ENCODE peak calls at places on chromosomes 2 and 18, in six cellular contexts. One of them, this sample, is unnamed.

GRCh38 chr18:9434240-9434701 is 41.0 kb upstream of the RALBP1 start:
- DNase-seq in brain microvascular endothelial cell: no peak
- DNase-seq in body of pancreas: no peak
- DNase-seq in upper lobe of left lung: no peak
- DNase-seq in coronary artery: no peak
- DNase-seq in GM23248: no peak
- DNase-seq in this sample: no peak

GRCh38 chr2:237358721-237359595 is 55.0 kb downstream of the COL6A3 start:
- DNase-seq in GM23248: no peak
- DNase-seq in coronary artery: no peak
- DNase-seq in body of pancreas: no peak
- DNase-seq in upper lobe of left lung: no peak
- DNase-seq in brain microvascular endothelial cell: no peak
- DNase-seq in this sample: no peak

GRCh38 chr2:47002480-47003381 is 87.1 kb upstream of the MCFD2 start:
- DNase-seq in upper lobe of left lung: no peak
- DNase-seq in coronary artery: no peak
- DNase-seq in body of pancreas: peak; percentile 55
- DNase-seq in brain microvascular endothelial cell: no peak
- DNase-seq in GM23248: peak; percentile 47
- DNase-seq in this sample: no peak

GRCh38 chr2:138474093-138474834 is 27.3 kb upstream of the SPOPL start:
- DNase-seq in brain microvascular endothelial cell: peak; percentile 22
- DNase-seq in coronary artery: no peak
- DNase-seq in upper lobe of left lung: no peak
- DNase-seq in GM23248: no peak
- DNase-seq in body of pancreas: no peak
- DNase-seq in this sample: no peak

GRCh38 chr18:27746241-27746640 is 430.7 kb downstream of the CDH2 start:
- DNase-seq in coronary artery: no peak
- DNase-seq in GM23248: no peak
- DNase-seq in brain microvascular endothelial cell: no peak
- DNase-seq in body of pancreas: no peak
- DNase-seq in upper lobe of left lung: no peak
- DNase-seq in this sample: no peak

GRCh38 chr2:24203029-24203786 is 28.4 kb downstream of the FAM228A start:
- DNase-seq in upper lobe of left lung: no peak
- DNase-seq in GM23248: no peak
- DNase-seq in body of pancreas: no peak
- DNase-seq in brain microvascular endothelial cell: no peak
- DNase-seq in coronary artery: no peak
- DNase-seq in this sample: no peak

GRCh38 chr2:62304429-62305417 is 108.8 kb downstream of the B3GNT2 start:
- DNase-seq in body of pancreas: peak; percentile 62
- DNase-seq in coronary artery: peak; percentile 76
- DNase-seq in upper lobe of left lung: peak; percentile 86
- DNase-seq in GM23248: peak; percentile 28
- DNase-seq in brain microvascular endothelial cell: peak; percentile 98
- DNase-seq in this sample: peak; percentile 56

GRCh38 chr2:27218614-27219013 is 1.4 kb downstream of the CAD start:
- DNase-seq in body of pancreas: no peak
- DNase-seq in GM23248: no peak
- DNase-seq in coronary artery: no peak
- DNase-seq in brain microvascular endothelial cell: no peak
- DNase-seq in upper lobe of left lung: no peak
- DNase-seq in this sample: no peak

GRCh38 chr2:182941939-182942338 is 75.5 kb upstream of the FRZB start:
- DNase-seq in body of pancreas: no peak
- DNase-seq in upper lobe of left lung: no peak
- DNase-seq in coronary artery: no peak
- DNase-seq in brain microvascular endothelial cell: no peak
- DNase-seq in GM23248: no peak
- DNase-seq in this sample: no peak

GRCh38 chr18:13382683-13382989 is 164.1 kb downstream of the LDLRAD4 start:
- DNase-seq in GM23248: no peak
- DNase-seq in brain microvascular endothelial cell: no peak
- DNase-seq in upper lobe of left lung: peak; percentile 19
- DNase-seq in coronary artery: peak; percentile 81
- DNase-seq in body of pancreas: no peak
- DNase-seq in this sample: no peak

GRCh38 chr2:172249986-172250385 is 147.3 kb upstream of the DLX2 start:
- DNase-seq in upper lobe of left lung: no peak
- DNase-seq in GM23248: peak; percentile 93
- DNase-seq in body of pancreas: no peak
- DNase-seq in coronary artery: no peak
- DNase-seq in brain microvascular endothelial cell: peak; percentile 73
- DNase-seq in this sample: no peak

GRCh38 chr2:172251231-172251630 is 148.5 kb upstream of the DLX2 start:
- DNase-seq in body of pancreas: no peak
- DNase-seq in upper lobe of left lung: no peak
- DNase-seq in coronary artery: no peak
- DNase-seq in brain microvascular endothelial cell: no peak
- DNase-seq in GM23248: peak; percentile 78
- DNase-seq in this sample: no peak

GRCh38 chr2:172250801-172251200 is 148.1 kb upstream of the DLX2 start:
- DNase-seq in upper lobe of left lung: no peak
- DNase-seq in coronary artery: no peak
- DNase-seq in brain microvascular endothelial cell: no peak
- DNase-seq in GM23248: no peak
- DNase-seq in body of pancreas: no peak
- DNase-seq in this sample: no peak

GRCh38 chr2:172252154-172252553 is 149.5 kb upstream of the DLX2 start:
- DNase-seq in GM23248: no peak
- DNase-seq in body of pancreas: no peak
- DNase-seq in coronary artery: no peak
- DNase-seq in brain microvascular endothelial cell: no peak
- DNase-seq in upper lobe of left lung: peak; percentile 39
- DNase-seq in this sample: no peak

GRCh38 chr2:172253190-172254052 is 150.7 kb upstream of the DLX2 start:
- DNase-seq in coronary artery: peak; percentile 81
- DNase-seq in upper lobe of left lung: peak; percentile 74
- DNase-seq in body of pancreas: peak; percentile 66
- DNase-seq in brain microvascular endothelial cell: peak; percentile 99
- DNase-seq in GM23248: peak; percentile 98
- DNase-seq in this sample: peak; percentile 50
- H3K27ac ChIP-seq in coronary artery: no peak overlapping the region
- H3K27ac ChIP-seq in upper lobe of left lung: peak overlapping the region; percentile 52
- H3K27ac ChIP-seq in body of pancreas: no peak overlapping the region
- H3K27ac ChIP-seq in brain microvascular endothelial cell: peak overlapping the region; percentile 61
- H3K27ac ChIP-seq in GM23248: peak overlapping the region; percentile 76
- H3K27ac ChIP-seq in this sample: peak overlapping the region; percentile 25

DNA sequence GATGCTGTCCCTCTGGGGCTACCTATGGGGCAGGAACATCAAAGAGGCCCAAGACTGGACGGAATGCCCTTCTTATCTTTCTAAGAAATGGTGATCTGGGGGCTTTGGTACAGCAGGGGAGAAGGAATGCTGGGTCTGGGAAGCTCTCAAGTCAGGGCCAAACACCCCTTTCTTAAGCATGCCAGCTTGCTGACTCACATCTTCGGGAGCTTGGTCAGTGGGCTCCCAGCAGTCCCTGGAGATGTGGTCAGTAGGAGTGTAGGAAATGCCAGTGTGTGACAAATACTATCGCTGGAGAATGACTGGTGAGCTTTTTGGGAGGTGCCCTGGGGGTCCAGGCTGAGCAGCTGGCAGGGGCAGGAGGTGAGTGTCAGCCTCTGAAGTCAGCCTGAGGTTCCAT is 105.0 kb upstream of the CDC42EP3 start:
- DNase-seq in body of pancreas: no peak
- DNase-seq in brain microvascular endothelial cell: peak; percentile 79
- DNase-seq in coronary artery: peak; percentile 81
- DNase-seq in GM23248: peak; percentile 95
- DNase-seq in upper lobe of left lung: no peak
- DNase-seq in this sample: no peak
- H3K27ac ChIP-seq in body of pancreas: no peak overlapping the region
- H3K27ac ChIP-seq in brain microvascular endothelial cell: peak overlapping the region; percentile 36
- H3K27ac ChIP-seq in coronary artery: peak overlapping the region; percentile 53
- H3K27ac ChIP-seq in GM23248: peak overlapping the region; percentile 92
- H3K27ac ChIP-seq in upper lobe of left lung: no peak overlapping the region
- H3K27ac ChIP-seq in this sample: no peak overlapping the region

GRCh38 chr2:180195847-180196246 is 188.8 kb upstream of the CWC22 start:
- DNase-seq in brain microvascular endothelial cell: no peak
- DNase-seq in GM23248: no peak
- DNase-seq in coronary artery: no peak
- DNase-seq in upper lobe of left lung: no peak
- DNase-seq in body of pancreas: no peak
- DNase-seq in this sample: no peak
- H3K27ac ChIP-seq in brain microvascular endothelial cell: no peak overlapping the region
- H3K27ac ChIP-seq in GM23248: no peak overlapping the region
- H3K27ac ChIP-seq in coronary artery: no peak overlapping the region
- H3K27ac ChIP-seq in upper lobe of left lung: no peak overlapping the region
- H3K27ac ChIP-seq in body of pancreas: no peak overlapping the region
- H3K27ac ChIP-seq in this sample: no peak overlapping the region

GRCh38 chr2:120820263-120820884 is 84.7 kb downstream of the GLI2 start:
- DNase-seq in body of pancreas: no peak
- DNase-seq in upper lobe of left lung: no peak
- DNase-seq in brain microvascular endothelial cell: peak; percentile 25
- DNase-seq in GM23248: peak; percentile 85
- DNase-seq in coronary artery: no peak
- DNase-seq in this sample: no peak

GRCh38 chr2:120819720-120820210 is 84.1 kb downstream of the GLI2 start:
- DNase-seq in body of pancreas: no peak
- DNase-seq in coronary artery: no peak
- DNase-seq in upper lobe of left lung: no peak
- DNase-seq in GM23248: no peak
- DNase-seq in brain microvascular endothelial cell: no peak
- DNase-seq in this sample: no peak

GRCh38 chr2:120817136-120817955 is 81.7 kb downstream of the GLI2 start:
- DNase-seq in brain microvascular endothelial cell: no peak
- DNase-seq in upper lobe of left lung: no peak
- DNase-seq in coronary artery: no peak
- DNase-seq in body of pancreas: no peak
- DNase-seq in GM23248: no peak
- DNase-seq in this sample: no peak

GRCh38 chr2:120817956-120818325 is 82.3 kb downstream of the GLI2 start:
- DNase-seq in body of pancreas: no peak
- DNase-seq in GM23248: no peak
- DNase-seq in brain microvascular endothelial cell: no peak
- DNase-seq in coronary artery: no peak
- DNase-seq in upper lobe of left lung: no peak
- DNase-seq in this sample: no peak

GRCh38 chr2:120818441-120818920 is 82.8 kb downstream of the GLI2 start:
- DNase-seq in upper lobe of left lung: no peak
- DNase-seq in GM23248: peak; percentile 97
- DNase-seq in coronary artery: peak; percentile 88
- DNase-seq in brain microvascular endothelial cell: peak; percentile 71
- DNase-seq in body of pancreas: peak; percentile 63
- DNase-seq in this sample: no peak
- H3K27ac ChIP-seq in upper lobe of left lung: peak overlapping the region; percentile 21
- H3K27ac ChIP-seq in GM23248: peak overlapping the region; percentile 79
- H3K27ac ChIP-seq in coronary artery: peak overlapping the region; percentile 7
- H3K27ac ChIP-seq in brain microvascular endothelial cell: no peak overlapping the region
- H3K27ac ChIP-seq in body of pancreas: no peak overlapping the region
- H3K27ac ChIP-seq in this sample: no peak overlapping the region

GRCh38 chr2:106181064-106181463 is 13.0 kb downstream of the UXS1 start:
- DNase-seq in body of pancreas: no peak
- DNase-seq in coronary artery: no peak
- DNase-seq in brain microvascular endothelial cell: no peak
- DNase-seq in GM23248: no peak
- DNase-seq in upper lobe of left lung: no peak
- DNase-seq in this sample: no peak

GRCh38 chr2:106183093-106183837 is 10.8 kb downstream of the UXS1 start:
- DNase-seq in GM23248: no peak
- DNase-seq in coronary artery: no peak
- DNase-seq in brain microvascular endothelial cell: no peak
- DNase-seq in upper lobe of left lung: no peak
- DNase-seq in body of pancreas: no peak
- DNase-seq in this sample: no peak

GRCh38 chr2:106184394-106184793 is 9.7 kb downstream of the UXS1 start:
- DNase-seq in coronary artery: no peak
- DNase-seq in GM23248: no peak
- DNase-seq in brain microvascular endothelial cell: no peak
- DNase-seq in body of pancreas: no peak
- DNase-seq in upper lobe of left lung: no peak
- DNase-seq in this sample: no peak

GRCh38 chr2:106177581-106177980 is 16.5 kb downstream of the UXS1 start:
- DNase-seq in brain microvascular endothelial cell: no peak
- DNase-seq in upper lobe of left lung: no peak
- DNase-seq in body of pancreas: no peak
- DNase-seq in coronary artery: no peak
- DNase-seq in GM23248: no peak
- DNase-seq in this sample: no peak

GRCh38 chr2:106180602-106181001 is 13.5 kb downstream of the UXS1 start:
- DNase-seq in GM23248: no peak
- DNase-seq in upper lobe of left lung: no peak
- DNase-seq in coronary artery: no peak
- DNase-seq in body of pancreas: no peak
- DNase-seq in brain microvascular endothelial cell: no peak
- DNase-seq in this sample: no peak
- H3K27ac ChIP-seq in GM23248: no peak overlapping the region
- H3K27ac ChIP-seq in upper lobe of left lung: no peak overlapping the region
- H3K27ac ChIP-seq in coronary artery: no peak overlapping the region
- H3K27ac ChIP-seq in body of pancreas: no peak overlapping the region
- H3K27ac ChIP-seq in brain microvascular endothelial cell: no peak overlapping the region
- H3K27ac ChIP-seq in this sample: no peak overlapping the region

GRCh38 chr2:6820903-6821584 is 44.7 kb downstream of the CMPK2 start:
- DNase-seq in brain microvascular endothelial cell: no peak
- DNase-seq in GM23248: no peak
- DNase-seq in body of pancreas: no peak
- DNase-seq in upper lobe of left lung: no peak
- DNase-seq in coronary artery: no peak
- DNase-seq in this sample: no peak

GRCh38 chr2:6820236-6820635 is 45.5 kb downstream of the CMPK2 start:
- DNase-seq in body of pancreas: no peak
- DNase-seq in coronary artery: no peak
- DNase-seq in GM23248: no peak
- DNase-seq in brain microvascular endothelial cell: no peak
- DNase-seq in upper lobe of left lung: no peak
- DNase-seq in this sample: no peak

GRCh38 chr2:6824962-6825361 is 40.7 kb downstream of the CMPK2 start:
- DNase-seq in upper lobe of left lung: peak; percentile 32
- DNase-seq in brain microvascular endothelial cell: peak; percentile 38
- DNase-seq in body of pancreas: no peak
- DNase-seq in GM23248: peak; percentile 61
- DNase-seq in coronary artery: no peak
- DNase-seq in this sample: no peak

GRCh38 chr2:6822394-6822793 is 43.3 kb downstream of the CMPK2 start:
- DNase-seq in brain microvascular endothelial cell: no peak
- DNase-seq in coronary artery: no peak
- DNase-seq in upper lobe of left lung: no peak
- DNase-seq in body of pancreas: no peak
- DNase-seq in GM23248: no peak
- DNase-seq in this sample: no peak

DNA sequence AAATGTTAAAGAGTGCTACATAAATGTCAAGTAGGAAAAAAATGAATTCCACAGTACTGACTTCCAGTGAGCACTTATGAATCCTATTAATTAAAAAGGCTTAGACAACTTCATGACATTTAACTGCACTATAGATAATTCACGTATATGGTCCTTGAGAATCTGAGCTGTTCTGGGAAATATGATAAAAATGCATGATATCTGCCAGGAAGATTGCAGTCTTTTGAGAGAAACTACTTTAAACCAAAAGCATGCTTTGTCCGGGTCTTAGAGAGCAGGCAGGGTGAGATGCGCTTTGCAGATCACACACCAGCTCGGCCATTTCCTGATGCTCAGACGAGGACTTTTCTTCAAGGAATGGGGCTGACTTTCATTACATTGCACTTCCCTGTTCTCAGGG is 42.6 kb downstream of the CMPK2 start:
- DNase-seq in body of pancreas: no peak
- DNase-seq in brain microvascular endothelial cell: peak; percentile 57
- DNase-seq in coronary artery: no peak
- DNase-seq in GM23248: peak; percentile 47
- DNase-seq in upper lobe of left lung: no peak
- DNase-seq in this sample: no peak
- H3K27ac ChIP-seq in body of pancreas: no peak overlapping the region
- H3K27ac ChIP-seq in brain microvascular endothelial cell: peak overlapping the region; percentile 39
- H3K27ac ChIP-seq in coronary artery: no peak overlapping the region
- H3K27ac ChIP-seq in GM23248: no peak overlapping the region
- H3K27ac ChIP-seq in upper lobe of left lung: no peak overlapping the region
- H3K27ac ChIP-seq in this sample: no peak overlapping the region